ENCODE peak calls at places on chromosomes 12 and 14, in five cellular contexts. T is colonic mucosa, E is fibroblast of pulmonary artery, K is transverse colon, I is gastrocnemius medialis. G is an unnamed sample.

GRCh38 chr12:9244894-9245293 is 36.7 kb upstream of the PZP start:
- DNase-seq in T (no peak), E (no peak), K (no peak), I (no peak), G (no peak)

GRCh38 chr12:69254046-69254445 is 14.7 kb downstream of the CPSF6 start:
- DNase-seq in T (no peak), E (peak), K (no peak), I (no peak), G (peak)

GRCh38 chr12:42201061-42201460 is 37.0 kb downstream of the YAF2 start:
- DNase-seq in T (no peak), E (no peak), K (no peak), I (no peak), G (no peak)

GRCh38 chr14:87186745-87187144 is 806.2 kb downstream of the GALC start:
- DNase-seq in T (no peak), E (no peak), K (no peak), I (no peak), G (no peak)

GRCh38 chr12:95796225-95796981 is 5.8 kb upstream of the NTN4 start:
- DNase-seq in T (no peak), E (no peak), K (no peak), I (no peak), G (no peak)

GRCh38 chr14:32075636-32076277 is 1.3 kb upstream of the ARHGAP5 start:
- DNase-seq in T (peak), E (peak), K (peak), I (peak), G (no peak)

GRCh38 chr12:9127484-9127883 is 11.8 kb upstream of the A2M start:
- DNase-seq in T (no peak), E (no peak), K (no peak), I (no peak), G (no peak)

GRCh38 chr12:97555547-97556200 is 93.1 kb downstream of the RMST start:
- DNase-seq in T (no peak), E (no peak), K (no peak), I (no peak), G (no peak)

GRCh38 chr12:117347588-117347987 is 13.8 kb downstream of the NOS1 start:
- DNase-seq in T (no peak), E (no peak), K (no peak), I (no peak), G (no peak)

GRCh38 chr14:39266589-39266870 is 32.8 kb downstream of the MIA2 start:
- DNase-seq in T (peak), E (peak), K (peak), I (no peak), G (peak)

GRCh38 chr12:70983692-70984091 is 63.2 kb upstream of the PTPRR start:
- DNase-seq in T (no peak), E (peak), K (no peak), I (no peak), G (no peak)

GRCh38 chr12:90621927-90622326 is 333.0 kb downstream of the CCER1 start:
- DNase-seq in T (no peak), E (peak), K (no peak), I (no peak), G (no peak)

GRCh38 chr14:71551291-71551955 is 380.8 kb upstream of the RGS6 start:
- DNase-seq in T (no peak), E (peak), K (no peak), I (no peak), G (peak)

GRCh38 chr12:27733052-27733656 is 22.5 kb downstream of the MRPS35 start:
- DNase-seq in T (no peak), E (peak), K (peak), I (no peak), G (peak)

GRCh38 chr14:65103150-65103760 is 938 bp upstream of the MAX start:
- DNase-seq in T (peak), E (peak), K (no peak), I (peak), G (peak)

GRCh38 chr14:76844223-76844622 is 18.0 kb downstream of the LRRC74A start:
- DNase-seq in T (no peak), E (peak), K (peak), I (no peak), G (no peak)

GRCh38 chr12:117857632-117858274 is 111.0 kb downstream of the KSR2 start:
- DNase-seq in T (peak), E (peak), K (peak), I (no peak), G (peak)

GRCh38 chr12:8032242-8033152 is at the start of gene FOXJ2:
- DNase-seq in T (peak), E (peak), K (peak), I (peak), G (peak)
- TF ChIP-seq CTCF in T (no peak), E (no peak), K (no peak), I (no peak), G (peak)

GRCh38 chr14:69528930-69529329 is 44.4 kb downstream of the PLEKHD1 start:
- DNase-seq in T (no peak), E (no peak), K (no peak), I (no peak), G (no peak)

GRCh38 chr14:69527635-69528034 is 43.1 kb downstream of the PLEKHD1 start:
- DNase-seq in T (no peak), E (no peak), K (no peak), I (no peak), G (no peak)

GRCh38 chr14:69529563-69529962 is 45.0 kb downstream of the PLEKHD1 start:
- DNase-seq in T (no peak), E (no peak), K (no peak), I (no peak), G (no peak)

GRCh38 chr14:69528143-69528542 is 43.6 kb downstream of the PLEKHD1 start:
- DNase-seq in T (no peak), E (no peak), K (no peak), I (no peak), G (no peak)

DNA sequence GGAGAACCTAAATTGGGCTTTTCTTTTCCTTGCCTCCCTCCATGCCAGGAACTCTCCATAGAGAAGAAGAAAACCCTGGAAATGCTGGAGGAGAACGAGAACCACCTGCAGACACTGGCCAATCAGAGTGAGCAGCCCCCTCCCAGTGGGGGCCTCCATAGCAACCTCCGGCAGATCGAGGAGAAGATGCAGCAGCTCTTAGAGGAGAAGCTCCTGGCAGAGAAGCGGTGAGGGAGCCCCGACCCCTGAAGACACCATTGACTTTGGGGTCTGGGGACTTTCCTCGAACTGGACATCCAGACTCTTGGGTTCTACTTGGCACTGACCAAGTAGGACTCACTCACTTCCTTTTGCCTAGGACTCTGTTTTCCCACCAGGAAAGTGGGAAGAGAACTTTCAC is 41.4 kb downstream of the PLEKHD1 start:
- DNase-seq in T (no peak), E (no peak), K (no peak), I (no peak), G (no peak)
- TF ChIP-seq CTCF in T (no peak), E (no peak), K (no peak), I (no peak), G (no peak)

DNA sequence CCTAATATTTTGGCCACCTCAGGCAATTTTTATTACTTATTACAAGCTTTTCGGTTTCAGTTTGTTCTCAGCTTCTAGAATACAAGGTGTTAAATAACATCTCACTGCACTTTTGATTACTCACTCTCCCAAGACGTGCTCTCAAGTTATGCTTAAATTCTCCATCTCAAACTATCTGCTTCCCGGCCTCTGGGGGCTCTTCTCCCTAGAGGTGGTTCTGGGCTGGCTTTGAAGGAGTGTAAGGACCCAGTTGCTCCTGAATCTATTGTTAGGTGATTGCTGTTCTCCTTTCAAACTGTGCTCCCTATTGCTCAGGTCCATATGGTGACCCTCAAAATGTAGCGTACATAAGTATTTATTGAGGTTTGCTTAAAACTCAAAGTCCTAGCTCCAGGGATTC is 193.9 kb upstream of the DDHD1 start:
- DNase-seq in T (no peak), E (no peak), K (no peak), I (no peak), G (no peak)
- TF ChIP-seq CTCF in T (no peak), E (no peak), K (no peak), I (no peak), G (no peak)

GRCh38 chr12:105285378-105285777 is 45.1 kb upstream of the C12orf75 start:
- DNase-seq in T (no peak), E (no peak), K (no peak), I (no peak), G (no peak)

GRCh38 chr12:105291531-105291930 is 39.0 kb upstream of the C12orf75 start:
- DNase-seq in T (no peak), E (no peak), K (no peak), I (no peak), G (no peak)

GRCh38 chr12:105289114-105289904 is 41.2 kb upstream of the C12orf75 start:
- DNase-seq in T (no peak), E (peak), K (no peak), I (no peak), G (peak)

GRCh38 chr12:105287408-105287807 is 43.1 kb upstream of the C12orf75 start:
- DNase-seq in T (no peak), E (no peak), K (no peak), I (no peak), G (no peak)

DNA sequence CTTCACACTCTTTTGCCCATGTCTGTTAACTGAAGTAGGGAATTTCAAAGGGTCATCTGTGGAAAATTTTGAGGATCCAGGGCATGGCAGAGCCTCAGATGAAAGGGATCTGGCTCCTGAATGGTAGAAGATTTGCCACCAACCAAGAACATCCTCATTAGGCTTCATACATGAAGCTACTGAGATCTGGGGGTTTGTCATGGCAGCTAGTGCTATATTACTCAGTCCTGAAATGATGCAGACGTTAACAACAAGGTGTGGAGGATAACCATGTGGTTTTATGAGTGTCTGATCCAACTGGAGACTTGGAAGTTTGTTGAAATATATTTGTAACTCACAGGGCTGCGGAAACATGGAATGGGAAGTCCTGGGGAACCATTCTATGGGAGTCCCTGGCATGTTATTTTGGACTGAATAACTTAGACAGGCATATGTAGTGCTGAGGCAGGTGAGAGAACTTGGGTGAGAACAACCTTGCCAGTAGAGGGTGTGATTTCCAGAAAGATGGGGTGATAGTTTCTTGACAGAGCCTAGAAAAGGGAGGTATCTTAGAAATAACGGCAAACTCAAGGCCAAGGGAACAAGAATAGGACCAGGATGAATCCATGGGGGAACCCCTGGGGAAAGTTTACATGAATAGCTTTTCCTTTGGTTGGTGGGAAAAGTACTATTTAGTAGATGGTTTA is 42.0 kb upstream of the C12orf75 start:
- DNase-seq in T (no peak), E (no peak), K (no peak), I (no peak), G (no peak)
- TF ChIP-seq CTCF in T (no peak), E (no peak), K (no peak), I (no peak), G (peak)

GRCh38 chr14:99035712-99036593 is 236.0 kb downstream of the BCL11B start:
- DNase-seq in T (peak), E (peak), K (peak), I (peak), G (peak)
- TF ChIP-seq CTCF in T (no peak), E (no peak), K (no peak), I (no peak), G (peak)

DNA sequence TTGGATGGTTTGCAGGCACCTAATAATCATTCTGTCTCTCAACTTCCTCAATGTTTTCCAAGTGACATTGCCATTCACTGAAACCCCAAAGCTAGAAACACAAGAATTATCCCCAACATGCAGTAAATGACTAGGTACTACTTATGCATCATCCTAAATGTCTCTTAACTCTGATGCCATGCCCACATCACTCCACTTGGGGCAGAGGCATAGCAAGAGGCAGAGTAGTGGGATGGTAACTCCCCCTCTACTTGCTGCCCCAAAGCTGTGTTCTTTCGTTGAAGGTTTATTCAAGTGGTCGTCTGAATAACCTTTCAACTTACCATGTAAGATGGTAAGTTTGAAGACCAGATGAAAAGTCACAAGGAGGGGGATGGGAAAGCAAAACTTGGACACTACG is 77.9 kb upstream of the SOX5 start:
- DNase-seq in T (no peak), E (no peak), K (no peak), I (no peak), G (no peak)
- TF ChIP-seq CTCF in T (no peak), E (no peak), K (no peak), I (no peak), G (no peak)